ENCODE peak calls at places on chromosomes 3 and 15, in six cellular contexts. One of them, this sample, is unnamed.

GRCh38 chr3:88307666-88308065 is 157.9 kb downstream of the C3orf38 start:
- DNase-seq in stomach: no peak
- DNase-seq in cardiac fibroblast: no peak
- DNase-seq in choroid plexus epithelial cell: no peak
- DNase-seq in GM12864: no peak
- DNase-seq in suprapubic skin: no peak
- DNase-seq in this sample: no peak

GRCh38 chr3:43369404-43370345 is 83.3 kb downstream of the SNRK start:
- DNase-seq in stomach: no peak
- DNase-seq in suprapubic skin: no peak
- DNase-seq in cardiac fibroblast: no peak
- DNase-seq in choroid plexus epithelial cell: no peak
- DNase-seq in GM12864: no peak
- DNase-seq in this sample: no peak

GRCh38 chr3:41836360-41837134 is 125.4 kb downstream of the ULK4 start:
- DNase-seq in GM12864: no peak
- DNase-seq in choroid plexus epithelial cell: no peak
- DNase-seq in suprapubic skin: no peak
- DNase-seq in stomach: peak
- DNase-seq in cardiac fibroblast: no peak
- DNase-seq in this sample: no peak

GRCh38 chr15:39591896-39592315 is 11.0 kb downstream of the THBS1 start:
- DNase-seq in stomach: no peak
- DNase-seq in suprapubic skin: no peak
- DNase-seq in cardiac fibroblast: peak
- DNase-seq in GM12864: no peak
- DNase-seq in choroid plexus epithelial cell: no peak
- DNase-seq in this sample: no peak

GRCh38 chr3:134527538-134528186 is 41.8 kb downstream of the CEP63 start:
- DNase-seq in GM12864: no peak
- DNase-seq in stomach: no peak
- DNase-seq in suprapubic skin: no peak
- DNase-seq in cardiac fibroblast: no peak
- DNase-seq in choroid plexus epithelial cell: no peak
- DNase-seq in this sample: no peak

GRCh38 chr15:35723120-35723707 is 177.2 kb upstream of the DPH6 start:
- DNase-seq in GM12864: no peak
- DNase-seq in choroid plexus epithelial cell: no peak
- DNase-seq in suprapubic skin: no peak
- DNase-seq in stomach: no peak
- DNase-seq in cardiac fibroblast: no peak
- DNase-seq in this sample: no peak

GRCh38 chr15:35427091-35427490 is 118.9 kb downstream of the DPH6 start:
- DNase-seq in cardiac fibroblast: peak
- DNase-seq in GM12864: no peak
- DNase-seq in choroid plexus epithelial cell: peak
- DNase-seq in suprapubic skin: no peak
- DNase-seq in stomach: no peak
- DNase-seq in this sample: no peak

GRCh38 chr15:33149919-33150318 is 44.6 kb downstream of the FMN1 start:
- DNase-seq in GM12864: no peak
- DNase-seq in stomach: no peak
- DNase-seq in cardiac fibroblast: peak
- DNase-seq in suprapubic skin: no peak
- DNase-seq in choroid plexus epithelial cell: peak
- DNase-seq in this sample: no peak

GRCh38 chr15:31455499-31455898 is 128.9 kb downstream of the KLF13 start:
- DNase-seq in GM12864: no peak
- DNase-seq in cardiac fibroblast: no peak
- DNase-seq in stomach: no peak
- DNase-seq in choroid plexus epithelial cell: no peak
- DNase-seq in suprapubic skin: peak
- DNase-seq in this sample: no peak
- TF ChIP-seq CTCF in GM12864: peak
- TF ChIP-seq CTCF in cardiac fibroblast: no peak
- TF ChIP-seq CTCF in stomach: no peak
- TF ChIP-seq CTCF in choroid plexus epithelial cell: peak
- TF ChIP-seq CTCF in suprapubic skin: no peak
- TF ChIP-seq CTCF in this sample: peak

GRCh38 chr3:119494597-119494996 is 3.8 kb upstream of the TIMMDC1 start:
- DNase-seq in cardiac fibroblast: no peak
- DNase-seq in GM12864: no peak
- DNase-seq in suprapubic skin: no peak
- DNase-seq in stomach: no peak
- DNase-seq in choroid plexus epithelial cell: no peak
- DNase-seq in this sample: no peak
- TF ChIP-seq CTCF in cardiac fibroblast: no peak
- TF ChIP-seq CTCF in GM12864: peak
- TF ChIP-seq CTCF in suprapubic skin: no peak
- TF ChIP-seq CTCF in stomach: no peak
- TF ChIP-seq CTCF in choroid plexus epithelial cell: no peak
- TF ChIP-seq CTCF in this sample: peak

GRCh38 chr3:155491696-155492095 is 198.2 kb upstream of the STRIT1 start:
- DNase-seq in stomach: no peak
- DNase-seq in choroid plexus epithelial cell: no peak
- DNase-seq in cardiac fibroblast: no peak
- DNase-seq in suprapubic skin: no peak
- DNase-seq in GM12864: no peak
- DNase-seq in this sample: no peak
- TF ChIP-seq CTCF in stomach: no peak
- TF ChIP-seq CTCF in choroid plexus epithelial cell: no peak
- TF ChIP-seq CTCF in cardiac fibroblast: no peak
- TF ChIP-seq CTCF in suprapubic skin: no peak
- TF ChIP-seq CTCF in GM12864: no peak
- TF ChIP-seq CTCF in this sample: no peak

GRCh38 chr3:78201066-78201465 is 1161.2 kb downstream of the ROBO2 start:
- DNase-seq in cardiac fibroblast: no peak
- DNase-seq in GM12864: no peak
- DNase-seq in choroid plexus epithelial cell: peak
- DNase-seq in stomach: no peak
- DNase-seq in suprapubic skin: no peak
- DNase-seq in this sample: no peak

DNA sequence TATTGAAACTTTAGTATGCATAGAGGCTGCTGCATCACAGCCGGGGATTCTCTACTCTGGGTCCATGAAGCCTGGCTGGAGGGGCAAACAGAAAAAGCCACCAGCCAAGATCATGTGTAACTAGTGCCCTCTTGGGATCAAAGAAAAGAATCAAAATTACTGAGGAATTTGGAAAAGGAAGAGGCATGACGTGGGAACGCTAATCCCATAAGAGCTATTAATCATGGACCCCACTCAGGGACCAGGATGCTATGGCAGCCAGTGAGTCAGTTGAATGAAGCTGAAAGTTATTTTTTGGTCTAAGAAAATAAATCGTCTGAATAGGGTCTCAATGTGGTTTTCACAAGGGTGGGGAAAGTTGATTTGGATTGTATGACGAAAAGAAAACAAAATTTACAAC is 1165.1 kb downstream of the ROBO2 start:
- DNase-seq in suprapubic skin: no peak
- DNase-seq in cardiac fibroblast: peak
- DNase-seq in GM12864: no peak
- DNase-seq in choroid plexus epithelial cell: peak
- DNase-seq in stomach: no peak
- DNase-seq in this sample: no peak
- TF ChIP-seq CTCF in suprapubic skin: no peak
- TF ChIP-seq CTCF in cardiac fibroblast: no peak
- TF ChIP-seq CTCF in GM12864: no peak
- TF ChIP-seq CTCF in choroid plexus epithelial cell: peak
- TF ChIP-seq CTCF in stomach: no peak
- TF ChIP-seq CTCF in this sample: no peak